ENCODE peak calls at places on chromosome 1, in four cellular contexts. One of them, this sample, is unnamed.

GRCh38 chr1:7388141-7388487 is 383.0 kb upstream of the VAMP3 start:
- DNase-seq in dorsolateral prefrontal cortex: peak; percentile 25
- DNase-seq in IMR-90: no peak
- DNase-seq in psoas muscle: no peak
- DNase-seq in this sample: no peak

GRCh38 chr1:7288992-7289391 is 482.1 kb upstream of the VAMP3 start:
- DNase-seq in IMR-90: no peak
- DNase-seq in dorsolateral prefrontal cortex: no peak
- DNase-seq in psoas muscle: no peak
- DNase-seq in this sample: no peak

GRCh38 chr1:74679811-74680210 is 6.2 kb upstream of the ERICH3 start:
- DNase-seq in psoas muscle: no peak
- DNase-seq in dorsolateral prefrontal cortex: no peak
- DNase-seq in IMR-90: no peak
- DNase-seq in this sample: no peak

GRCh38 chr1:7460807-7461206 is 310.3 kb upstream of the VAMP3 start:
- DNase-seq in IMR-90: no peak
- DNase-seq in dorsolateral prefrontal cortex: no peak
- DNase-seq in psoas muscle: no peak
- DNase-seq in this sample: no peak

GRCh38 chr1:152107289-152107983 is 7.8 kb downstream of the TCHH start:
- DNase-seq in dorsolateral prefrontal cortex: no peak
- DNase-seq in IMR-90: no peak
- DNase-seq in psoas muscle: no peak
- DNase-seq in this sample: no peak

GRCh38 chr1:94648225-94649007 is 106.9 kb upstream of the F3 start:
- DNase-seq in IMR-90: peak; percentile 100
- DNase-seq in dorsolateral prefrontal cortex: no peak
- DNase-seq in psoas muscle: peak; percentile 76
- DNase-seq in this sample: no peak

GRCh38 chr1:154419620-154420020 is 14.5 kb downstream of the IL6R start:
- DNase-seq in psoas muscle: peak; percentile 96
- DNase-seq in dorsolateral prefrontal cortex: peak; percentile 33
- DNase-seq in IMR-90: peak; percentile 95
- DNase-seq in this sample: no peak

GRCh38 chr1:18676431-18676830 is 45.8 kb downstream of the PAX7 start:
- DNase-seq in psoas muscle: no peak
- DNase-seq in dorsolateral prefrontal cortex: no peak
- DNase-seq in IMR-90: no peak
- DNase-seq in this sample: no peak

GRCh38 chr1:218496561-218496960 is 151.4 kb downstream of the TGFB2 start:
- DNase-seq in IMR-90: peak; percentile 100
- DNase-seq in psoas muscle: no peak
- DNase-seq in dorsolateral prefrontal cortex: no peak
- DNase-seq in this sample: no peak

GRCh38 chr1:212554401-212554800 is 54.2 kb upstream of the ATF3 start:
- DNase-seq in IMR-90: peak; percentile 54
- DNase-seq in dorsolateral prefrontal cortex: no peak
- DNase-seq in psoas muscle: no peak
- DNase-seq in this sample: no peak

GRCh38 chr1:169121146-169121923 is 14.8 kb downstream of the ATP1B1 start:
- DNase-seq in dorsolateral prefrontal cortex: no peak
- DNase-seq in IMR-90: peak; percentile 15
- DNase-seq in psoas muscle: no peak
- DNase-seq in this sample: no peak

GRCh38 chr1:64136296-64136695 is 67.1 kb upstream of the UBE2U start:
- DNase-seq in psoas muscle: no peak
- DNase-seq in IMR-90: no peak
- DNase-seq in dorsolateral prefrontal cortex: no peak
- DNase-seq in this sample: no peak

GRCh38 chr1:20445956-20446355 is 40.1 kb downstream of the CAMK2N1 start:
- DNase-seq in dorsolateral prefrontal cortex: no peak
- DNase-seq in psoas muscle: no peak
- DNase-seq in IMR-90: no peak
- DNase-seq in this sample: no peak

GRCh38 chr1:25349606-25350005 is 11.5 kb downstream of the TMEM50A start:
- DNase-seq in dorsolateral prefrontal cortex: no peak
- DNase-seq in IMR-90: no peak
- DNase-seq in psoas muscle: no peak
- DNase-seq in this sample: no peak

GRCh38 chr1:215594640-215595039 is 27.5 kb downstream of the KCTD3 start:
- DNase-seq in psoas muscle: no peak
- DNase-seq in IMR-90: peak; percentile 52
- DNase-seq in dorsolateral prefrontal cortex: no peak
- DNase-seq in this sample: no peak

GRCh38 chr1:91736999-91737615 is 148.8 kb downstream of the TGFBR3 start:
- DNase-seq in psoas muscle: peak; percentile 59
- DNase-seq in dorsolateral prefrontal cortex: no peak
- DNase-seq in IMR-90: peak; percentile 81
- DNase-seq in this sample: no peak

GRCh38 chr1:210384625-210385024 is 55.9 kb downstream of the HHAT start:
- DNase-seq in dorsolateral prefrontal cortex: no peak
- DNase-seq in psoas muscle: no peak
- DNase-seq in IMR-90: peak; percentile 79
- DNase-seq in this sample: no peak

GRCh38 chr1:7705048-7705907 is 65.8 kb upstream of the VAMP3 start:
- DNase-seq in dorsolateral prefrontal cortex: peak; percentile 68
- DNase-seq in IMR-90: no peak
- DNase-seq in psoas muscle: peak; percentile 66
- DNase-seq in this sample: no peak

GRCh38 chr1:69929278-69930057 is 275.9 kb downstream of the LRRC40 start:
- DNase-seq in IMR-90: no peak
- DNase-seq in psoas muscle: no peak
- DNase-seq in dorsolateral prefrontal cortex: no peak
- DNase-seq in this sample: no peak

GRCh38 chr1:48109390-48110009 is 112.3 kb upstream of the TRABD2B start:
- DNase-seq in psoas muscle: no peak
- DNase-seq in dorsolateral prefrontal cortex: peak; percentile 17
- DNase-seq in IMR-90: peak; percentile 61
- DNase-seq in this sample: no peak

GRCh38 chr1:110346690-110347089 is 7.5 kb downstream of the RBM15 start:
- DNase-seq in IMR-90: no peak
- DNase-seq in dorsolateral prefrontal cortex: no peak
- DNase-seq in psoas muscle: no peak
- DNase-seq in this sample: peak; percentile 46

GRCh38 chr1:78607334-78607927 is 12.8 kb upstream of the IFI44L start:
- DNase-seq in psoas muscle: no peak
- DNase-seq in IMR-90: peak; percentile 51
- DNase-seq in dorsolateral prefrontal cortex: no peak
- DNase-seq in this sample: no peak

GRCh38 chr1:230702934-230703678 is 10.8 kb downstream of the AGT start:
- DNase-seq in psoas muscle: no peak
- DNase-seq in IMR-90: no peak
- DNase-seq in dorsolateral prefrontal cortex: no peak
- DNase-seq in this sample: no peak

GRCh38 chr1:221637641-221638041 is 104.2 kb downstream of the DUSP10 start:
- DNase-seq in dorsolateral prefrontal cortex: no peak
- DNase-seq in psoas muscle: no peak
- DNase-seq in IMR-90: peak; percentile 34
- DNase-seq in this sample: no peak

GRCh38 chr1:165897326-165898303 is 70.2 kb downstream of the UCK2 start:
- DNase-seq in IMR-90: peak; percentile 80
- DNase-seq in psoas muscle: no peak
- DNase-seq in dorsolateral prefrontal cortex: no peak
- DNase-seq in this sample: no peak

GRCh38 chr1:233025156-233025555 is 74.7 kb downstream of the NTPCR start:
- DNase-seq in IMR-90: peak; percentile 30
- DNase-seq in dorsolateral prefrontal cortex: no peak
- DNase-seq in psoas muscle: peak; percentile 59
- DNase-seq in this sample: no peak

GRCh38 chr1:40842691-40843090 is 19.5 kb downstream of the CITED4 start:
- DNase-seq in IMR-90: no peak
- DNase-seq in dorsolateral prefrontal cortex: no peak
- DNase-seq in psoas muscle: no peak
- DNase-seq in this sample: no peak

GRCh38 chr1:21814241-21814918 is 2.3 kb downstream of the LDLRAD2 start:
- DNase-seq in psoas muscle: peak; percentile 55
- DNase-seq in dorsolateral prefrontal cortex: no peak
- DNase-seq in IMR-90: no peak
- DNase-seq in this sample: no peak

GRCh38 chr1:104856518-104856917 is 1106.8 kb downstream of the AMY1C start:
- DNase-seq in psoas muscle: no peak
- DNase-seq in IMR-90: no peak
- DNase-seq in dorsolateral prefrontal cortex: no peak
- DNase-seq in this sample: no peak

GRCh38 chr1:12081648-12082396 is 18.7 kb downstream of the TNFRSF8 start:
- DNase-seq in dorsolateral prefrontal cortex: no peak
- DNase-seq in IMR-90: no peak
- DNase-seq in psoas muscle: no peak
- DNase-seq in this sample: no peak

GRCh38 chr1:42056460-42056859 is 96.8 kb upstream of the GUCA2B start:
- DNase-seq in dorsolateral prefrontal cortex: no peak
- DNase-seq in IMR-90: no peak
- DNase-seq in psoas muscle: no peak
- DNase-seq in this sample: no peak

GRCh38 chr1:234518876-234519275 is 39.9 kb upstream of the TARBP1 start:
- DNase-seq in psoas muscle: no peak
- DNase-seq in dorsolateral prefrontal cortex: no peak
- DNase-seq in IMR-90: no peak
- DNase-seq in this sample: no peak

GRCh38 chr1:167713330-167714081 is 8.3 kb upstream of the MPZL1 start:
- DNase-seq in psoas muscle: peak; percentile 66
- DNase-seq in IMR-90: peak; percentile 24
- DNase-seq in dorsolateral prefrontal cortex: peak; percentile 19
- DNase-seq in this sample: no peak

GRCh38 chr1:239467688-239468087 is 81.3 kb downstream of the CHRM3 start:
- DNase-seq in dorsolateral prefrontal cortex: no peak
- DNase-seq in IMR-90: no peak
- DNase-seq in psoas muscle: no peak
- DNase-seq in this sample: no peak

GRCh38 chr1:36397378-36398230 is at the start of gene LSM10:
- DNase-seq in dorsolateral prefrontal cortex: peak; percentile 97
- DNase-seq in psoas muscle: peak; percentile 97
- DNase-seq in IMR-90: peak; percentile 96
- DNase-seq in this sample: peak; percentile 77

GRCh38 chr1:36398370-36398977 is 766 bp upstream of the LSM10 start:
- DNase-seq in dorsolateral prefrontal cortex: no peak
- DNase-seq in psoas muscle: no peak
- DNase-seq in IMR-90: no peak
- DNase-seq in this sample: no peak

GRCh38 chr1:36400514-36400824 is 2.8 kb upstream of the LSM10 start:
- DNase-seq in IMR-90: no peak
- DNase-seq in psoas muscle: no peak
- DNase-seq in dorsolateral prefrontal cortex: no peak
- DNase-seq in this sample: no peak

GRCh38 chr1:36401602-36402517 is 4.2 kb upstream of the LSM10 start:
- DNase-seq in psoas muscle: no peak
- DNase-seq in dorsolateral prefrontal cortex: no peak
- DNase-seq in IMR-90: no peak
- DNase-seq in this sample: no peak

GRCh38 chr1:36400825-36401601 is 3.3 kb upstream of the LSM10 start:
- DNase-seq in IMR-90: peak; percentile 18
- DNase-seq in dorsolateral prefrontal cortex: no peak
- DNase-seq in psoas muscle: peak; percentile 85
- DNase-seq in this sample: peak; percentile 56
- H3K4me3 ChIP-seq in IMR-90: no peak overlapping the region
- H3K4me3 ChIP-seq in dorsolateral prefrontal cortex: peak overlapping the region; percentile 42
- H3K4me3 ChIP-seq in psoas muscle: peak overlapping the region; percentile 47
- H3K4me3 ChIP-seq in this sample: peak overlapping the region; percentile 43

DNA sequence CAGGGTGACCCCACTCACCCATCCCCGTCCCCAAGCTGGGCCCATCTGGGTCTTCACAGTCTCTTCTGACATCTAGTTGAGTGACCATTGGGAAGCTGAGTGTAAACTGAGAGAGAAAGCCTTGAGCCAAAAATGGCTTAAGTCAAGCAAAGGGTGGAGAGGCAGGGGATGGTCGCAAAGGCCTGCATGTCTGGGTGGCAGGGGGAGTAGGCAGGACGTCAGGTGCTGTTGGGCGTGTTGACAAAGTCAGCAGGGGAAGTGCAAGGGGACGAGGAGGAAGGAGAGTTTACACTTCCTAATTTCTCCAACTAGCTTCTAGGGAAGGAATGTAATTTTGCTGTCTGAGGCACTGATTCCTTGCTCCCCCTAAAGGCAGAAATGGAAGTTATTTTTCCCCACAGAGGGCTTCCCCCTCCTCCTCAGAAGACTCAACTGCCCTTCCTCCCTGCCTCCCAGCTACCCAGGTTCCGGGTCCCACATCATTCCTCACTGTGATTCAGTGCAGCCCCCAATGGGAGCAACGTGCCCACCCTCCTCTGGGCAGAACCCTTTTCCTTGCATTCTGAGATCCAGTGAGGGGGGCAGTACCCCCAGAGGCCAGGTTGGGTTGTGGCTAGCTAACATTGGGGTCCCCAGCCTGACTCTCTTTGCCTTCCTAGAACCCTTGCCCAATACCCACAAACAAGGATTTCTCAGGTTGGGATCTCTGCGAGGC is 1.2 kb upstream of the ADORA1 start:
- DNase-seq in dorsolateral prefrontal cortex: no peak
- DNase-seq in psoas muscle: no peak
- DNase-seq in IMR-90: peak; percentile 22
- DNase-seq in this sample: no peak
- TF ChIP-seq CTCF in dorsolateral prefrontal cortex: peak; percentile 51
- TF ChIP-seq CTCF in psoas muscle: peak; percentile 30
- TF ChIP-seq CTCF in IMR-90: peak; percentile 55
- TF ChIP-seq CTCF in this sample: peak; percentile 9

DNA sequence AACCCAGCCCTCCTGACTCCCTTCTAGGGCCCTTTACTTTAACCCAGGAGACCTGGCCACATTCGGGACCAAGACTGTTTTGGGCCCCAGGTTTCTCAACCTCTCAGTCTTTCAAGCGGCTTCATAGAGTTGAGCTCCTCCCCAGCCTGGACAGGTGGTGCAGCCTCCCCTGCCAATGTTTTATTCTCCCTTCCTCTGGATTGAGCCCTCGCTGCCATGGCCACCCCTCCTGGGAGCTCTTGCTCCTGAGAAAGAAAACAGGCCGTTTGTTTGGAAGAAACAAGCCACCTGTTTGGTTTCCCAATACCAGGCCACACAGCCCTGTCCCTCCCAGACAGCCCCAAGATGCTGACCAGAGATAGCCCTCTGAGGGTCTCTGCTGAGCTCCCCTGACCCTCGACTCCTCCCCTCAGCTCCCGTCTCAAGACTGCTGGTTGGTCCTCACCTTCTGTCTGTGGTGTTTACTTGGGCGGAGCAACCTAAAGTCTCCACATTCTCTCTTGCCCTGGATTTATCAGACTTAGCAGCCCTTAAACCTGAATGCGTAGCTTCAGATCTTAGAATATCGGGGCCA is 3.3 kb downstream of the TMEM51 start:
- DNase-seq in IMR-90: no peak
- DNase-seq in dorsolateral prefrontal cortex: peak; percentile 56
- DNase-seq in psoas muscle: no peak
- DNase-seq in this sample: no peak
- H3K4me3 ChIP-seq in IMR-90: no peak overlapping the region
- H3K4me3 ChIP-seq in dorsolateral prefrontal cortex: no peak overlapping the region
- H3K4me3 ChIP-seq in psoas muscle: peak overlapping the region; percentile 12
- H3K4me3 ChIP-seq in this sample: no peak overlapping the region

DNA sequence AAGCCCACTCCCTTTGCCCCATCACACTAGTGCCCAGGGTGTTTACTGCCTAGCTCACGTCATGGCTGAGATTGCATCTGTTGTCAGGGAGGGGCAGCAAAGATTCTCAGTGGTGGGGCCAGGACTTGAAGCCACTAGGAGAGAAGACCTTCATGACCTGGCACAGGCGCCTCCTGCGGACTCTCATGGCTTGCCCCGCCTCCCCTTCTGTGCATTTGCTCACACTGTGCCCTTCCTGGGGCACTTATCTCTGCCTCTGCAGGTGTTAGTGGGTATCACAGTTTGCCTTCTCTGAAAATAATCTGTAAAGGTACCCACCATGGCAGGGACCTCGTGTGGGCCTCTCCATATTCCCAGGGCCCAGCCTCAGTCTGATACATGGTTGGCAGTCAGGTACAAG is 20.1 kb downstream of the PTPRU start:
- DNase-seq in IMR-90: no peak
- DNase-seq in psoas muscle: no peak
- DNase-seq in dorsolateral prefrontal cortex: no peak
- DNase-seq in this sample: no peak
- TF ChIP-seq CTCF in IMR-90: no peak
- TF ChIP-seq CTCF in psoas muscle: no peak
- TF ChIP-seq CTCF in dorsolateral prefrontal cortex: no peak
- TF ChIP-seq CTCF in this sample: peak; percentile 23

This sample was measured in GM12864.